ENCODE peak calls at places on chromosomes 1 and 21, in eight cellular contexts. O is fibroblast of mammary gland; Y is heart right ventricle; J is skeletal muscle cell; R is astrocyte of the cerebellum; G is left ventricle myocardium inferior; C is body of pancreas; T is CD4-positive, alpha-beta memory T cell. W is an unnamed sample.

GRCh38 chr1:180581635-180582039 is 22.9 kb downstream of the OVAAL start:
- DNase-seq in O (peak), Y (no peak), J (no peak), R (no peak), G (no peak), C (no peak), T (no peak), W (no peak)

GRCh38 chr21:36456714-36457399 is 23.1 kb downstream of the CLDN14 start:
- DNase-seq in O (peak), Y (no peak), J (no peak), R (no peak), G (no peak), C (no peak), T (no peak), W (no peak)

GRCh38 chr21:35857082-35857481 is 203.2 kb downstream of the SETD4 start:
- DNase-seq in O (no peak), Y (no peak), J (no peak), R (no peak), G (no peak), C (no peak), T (no peak), W (no peak)

GRCh38 chr21:38725196-38726157 is 80.3 kb upstream of the ETS2 start:
- DNase-seq in O (no peak), Y (no peak), J (no peak), R (no peak), G (no peak), C (no peak), T (no peak), W (no peak)

GRCh38 chr1:118101445-118101844 is 83.6 kb downstream of the SPAG17 start:
- DNase-seq in O (peak), Y (no peak), J (peak), R (no peak), G (no peak), C (no peak), T (no peak), W (no peak)

GRCh38 chr21:29114765-29115164 is 15.7 kb upstream of the MAP3K7CL start:
- DNase-seq in O (peak), Y (no peak), J (peak), R (peak), G (no peak), C (no peak), T (no peak), W (no peak)

GRCh38 chr1:91526496-91526895 is 25.8 kb downstream of the CDC7 start:
- DNase-seq in O (peak), Y (no peak), J (peak), R (no peak), G (no peak), C (no peak), T (no peak), W (peak)

GRCh38 chr1:20110679-20111078 is 8.7 kb downstream of the PLA2G2D start:
- DNase-seq in O (peak), Y (no peak), J (no peak), R (no peak), G (no peak), C (no peak), T (no peak), W (peak)

GRCh38 chr1:179883739-179884138 is 1.7 kb downstream of the TOR1AIP1 start:
- DNase-seq in O (peak), Y (no peak), J (no peak), R (no peak), G (no peak), C (no peak), T (peak), W (no peak)

GRCh38 chr1:93437976-93438605 is 9.8 kb upstream of the FNBP1L start:
- DNase-seq in O (peak), Y (no peak), J (no peak), R (peak), G (no peak), C (no peak), T (no peak), W (no peak)

GRCh38 chr1:55720243-55720642 is 505.1 kb upstream of the USP24 start:
- DNase-seq in O (peak), Y (peak), J (peak), R (no peak), G (peak), C (no peak), T (no peak), W (no peak)

GRCh38 chr1:223700942-223701637 is 11.2 kb upstream of the CAPN2 start:
- DNase-seq in O (peak), Y (no peak), J (peak), R (peak), G (no peak), C (no peak), T (no peak), W (peak)

DNA sequence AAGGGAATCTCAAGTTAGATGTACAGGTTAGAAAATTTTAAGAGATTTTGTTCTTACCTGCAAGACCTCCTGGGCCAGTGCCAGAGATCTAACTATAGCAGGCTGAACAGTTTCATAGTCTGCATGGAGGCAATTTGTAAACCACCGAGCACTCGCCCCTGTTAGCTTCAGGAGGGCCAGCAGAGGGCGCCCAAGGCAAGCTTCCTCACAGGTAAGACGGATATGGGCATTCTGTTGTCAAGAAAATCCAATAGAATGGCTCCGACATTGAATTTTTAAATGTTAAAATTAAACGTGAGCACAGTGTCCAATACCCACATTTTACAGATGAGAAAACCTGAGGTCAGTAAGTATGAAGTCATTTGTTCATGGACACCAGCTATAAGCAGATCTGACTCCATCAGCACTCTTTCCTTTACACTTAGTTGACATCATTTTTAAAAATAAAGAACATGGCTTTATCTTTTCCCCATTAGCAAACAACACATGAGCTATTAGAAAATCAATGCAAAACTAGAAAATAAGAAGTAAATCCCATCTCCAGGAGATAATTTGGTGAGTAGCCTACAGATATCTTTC is 2.2 kb downstream of the REG4 start:
- DNase-seq in O (peak), Y (peak), J (no peak), R (peak), G (peak), C (peak), T (peak), W (peak)
- H3K4me3 ChIP-seq in O (no peak), Y (no peak), J (no peak), R (no peak), G (no peak), C (no peak), T (no peak), W (no peak)

GRCh38 chr21:23740463-23740862 is 1866.8 kb downstream of the MRPL39 start:
- DNase-seq in O (no peak), Y (no peak), J (no peak), R (no peak), G (no peak), C (no peak), T (no peak), W (no peak)
- H3K4me3 ChIP-seq in O (no peak), Y (no peak), J (no peak), R (no peak), G (no peak), C (no peak), T (no peak), W (no peak)

DNA sequence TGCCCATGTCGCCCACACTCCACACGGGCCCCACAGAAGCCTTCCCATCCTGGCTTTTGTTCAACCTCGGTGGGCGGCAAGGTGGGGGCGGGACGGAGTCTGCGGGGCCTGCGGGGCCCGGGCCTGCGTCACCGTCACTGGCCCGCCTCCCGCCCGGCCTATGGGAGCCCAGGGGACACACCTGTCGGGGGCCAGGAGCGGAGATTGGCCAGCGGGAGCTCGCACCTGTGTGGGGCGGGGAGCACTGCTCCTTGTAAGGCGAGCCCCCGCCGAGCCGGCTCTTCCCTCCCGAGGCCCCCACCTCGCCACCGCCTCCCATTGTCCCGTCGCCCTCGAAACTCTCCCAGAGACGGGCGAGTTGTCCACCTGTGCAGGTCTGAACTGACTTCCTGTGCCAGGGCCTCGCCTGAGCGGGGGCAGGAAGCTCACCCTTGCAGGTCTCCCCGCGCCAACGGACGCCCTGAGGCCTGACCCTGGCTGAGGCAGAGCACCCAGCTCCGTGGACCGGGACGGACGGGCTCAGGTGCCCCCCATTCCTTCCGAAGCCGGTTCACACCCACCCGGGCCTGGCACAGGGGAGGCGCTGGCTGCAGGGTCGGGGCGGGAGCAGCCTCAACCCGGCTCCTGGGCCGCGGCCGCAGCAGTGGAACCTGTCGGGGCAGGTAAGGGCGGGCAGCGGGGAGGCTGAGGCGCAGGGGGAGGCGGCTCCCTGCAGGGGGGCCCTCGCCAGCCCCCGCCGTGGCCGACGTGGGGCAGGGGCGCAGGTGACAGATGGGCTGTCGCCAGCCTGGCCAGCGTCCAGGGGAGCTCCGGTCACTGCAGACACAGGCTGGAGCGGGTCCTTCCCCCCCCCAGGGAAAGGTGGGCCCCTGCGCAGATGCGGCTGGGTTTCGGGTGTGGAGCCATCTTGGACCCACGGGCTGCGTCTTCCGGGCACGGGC is 10.8 kb upstream of the TTLL10 start:
- DNase-seq in O (no peak), Y (no peak), J (no peak), R (no peak), G (no peak), C (peak), T (peak), W (no peak)
- H3K4me3 ChIP-seq in O (no peak), Y (no peak), J (no peak), R (no peak), G (no peak), C (peak), T (no peak), W (no peak)

GRCh38 chr1:2444138-2444591 is 31.8 kb upstream of the PEX10 start:
- DNase-seq in O (no peak), Y (no peak), J (no peak), R (no peak), G (no peak), C (no peak), T (no peak), W (no peak)
- H3K4me3 ChIP-seq in O (no peak), Y (no peak), J (peak), R (no peak), G (no peak), C (no peak), T (no peak), W (peak)

GRCh38 chr1:233614173-233614742 is 352 bp downstream of the KCNK1 start:
- DNase-seq in O (peak), Y (peak), J (peak), R (peak), G (peak), C (peak), T (no peak), W (no peak)

GRCh38 chr1:233614743-233615521 is 1.0 kb downstream of the KCNK1 start:
- DNase-seq in O (no peak), Y (no peak), J (no peak), R (no peak), G (no peak), C (peak), T (no peak), W (no peak)

GRCh38 chr1:233617025-233617424 is 3.1 kb downstream of the KCNK1 start:
- DNase-seq in O (no peak), Y (no peak), J (no peak), R (no peak), G (no peak), C (no peak), T (no peak), W (no peak)

GRCh38 chr1:233613252-233614172 is at the start of gene KCNK1:
- DNase-seq in O (peak), Y (peak), J (peak), R (peak), G (peak), C (peak), T (no peak), W (peak)

GRCh38 chr1:233615571-233615970 is 1.7 kb downstream of the KCNK1 start:
- DNase-seq in O (no peak), Y (no peak), J (no peak), R (no peak), G (no peak), C (no peak), T (no peak), W (no peak)
- H3K4me3 ChIP-seq in O (peak), Y (peak), J (peak), R (peak), G (peak), C (no peak), T (no peak), W (no peak)

DNA sequence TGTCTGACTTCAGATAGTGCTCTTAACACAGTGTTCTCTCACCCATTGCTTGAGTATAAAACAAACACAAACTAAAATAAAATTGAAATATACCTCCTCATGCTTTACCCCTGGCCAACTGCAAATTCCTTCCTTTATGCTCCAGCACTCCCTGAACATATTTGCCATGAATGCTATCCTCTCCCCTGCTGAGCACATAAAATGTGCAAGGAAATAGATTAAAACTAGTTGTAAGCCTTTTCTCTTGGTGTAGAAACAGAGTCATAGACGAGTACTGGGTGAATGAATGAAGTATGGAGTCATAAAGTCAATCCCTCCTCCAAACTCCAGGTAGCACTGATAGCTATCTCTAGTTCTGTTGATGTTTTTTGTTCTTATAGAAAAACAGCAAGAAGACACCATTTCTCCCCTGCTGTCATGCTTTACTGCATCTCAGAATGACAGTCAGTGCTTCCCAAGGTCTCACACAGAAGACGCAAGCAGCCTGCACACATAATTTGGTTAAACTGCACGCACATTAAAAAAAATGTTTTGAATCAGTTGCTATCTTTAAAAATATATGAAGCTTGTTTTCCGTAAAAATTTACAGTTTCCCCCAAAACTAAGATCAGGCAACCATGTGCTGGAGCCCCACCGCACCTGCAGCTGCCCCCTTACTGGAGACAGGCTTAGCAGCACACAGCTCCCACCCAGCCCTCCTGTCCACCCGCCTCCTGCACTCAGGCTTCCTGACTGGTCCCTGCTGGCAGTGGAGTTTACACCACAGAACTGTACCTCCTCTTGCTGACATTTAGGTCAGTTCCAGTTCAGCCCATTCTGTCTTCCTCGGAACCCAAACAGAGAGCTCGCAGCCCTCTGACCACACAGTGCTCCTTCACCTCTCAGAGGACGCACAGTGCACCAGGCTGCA is 2.3 kb downstream of the GPR161 start:
- DNase-seq in O (no peak), Y (no peak), J (no peak), R (no peak), G (no peak), C (no peak), T (no peak), W (no peak)
- H3K4me3 ChIP-seq in O (no peak), Y (no peak), J (no peak), R (peak), G (peak), C (no peak), T (no peak), W (no peak)

GRCh38 chr1:147169171-147169570 is 3.1 kb downstream of the PRKAB2 start:
- DNase-seq in O (no peak), Y (no peak), J (no peak), R (no peak), G (no peak), C (no peak), T (no peak), W (peak)

GRCh38 chr1:147168626-147169058 is 3.6 kb downstream of the PRKAB2 start:
- DNase-seq in O (peak), Y (no peak), J (no peak), R (peak), G (no peak), C (peak), T (no peak), W (no peak)

GRCh38 chr1:147171399-147172167 is 687 bp downstream of the PRKAB2 start:
- DNase-seq in O (peak), Y (no peak), J (no peak), R (no peak), G (no peak), C (peak), T (no peak), W (no peak)

GRCh38 chr1:147172168-147173016 is at the start of gene PRKAB2:
- DNase-seq in O (peak), Y (peak), J (peak), R (peak), G (peak), C (peak), T (peak), W (peak)

DNA sequence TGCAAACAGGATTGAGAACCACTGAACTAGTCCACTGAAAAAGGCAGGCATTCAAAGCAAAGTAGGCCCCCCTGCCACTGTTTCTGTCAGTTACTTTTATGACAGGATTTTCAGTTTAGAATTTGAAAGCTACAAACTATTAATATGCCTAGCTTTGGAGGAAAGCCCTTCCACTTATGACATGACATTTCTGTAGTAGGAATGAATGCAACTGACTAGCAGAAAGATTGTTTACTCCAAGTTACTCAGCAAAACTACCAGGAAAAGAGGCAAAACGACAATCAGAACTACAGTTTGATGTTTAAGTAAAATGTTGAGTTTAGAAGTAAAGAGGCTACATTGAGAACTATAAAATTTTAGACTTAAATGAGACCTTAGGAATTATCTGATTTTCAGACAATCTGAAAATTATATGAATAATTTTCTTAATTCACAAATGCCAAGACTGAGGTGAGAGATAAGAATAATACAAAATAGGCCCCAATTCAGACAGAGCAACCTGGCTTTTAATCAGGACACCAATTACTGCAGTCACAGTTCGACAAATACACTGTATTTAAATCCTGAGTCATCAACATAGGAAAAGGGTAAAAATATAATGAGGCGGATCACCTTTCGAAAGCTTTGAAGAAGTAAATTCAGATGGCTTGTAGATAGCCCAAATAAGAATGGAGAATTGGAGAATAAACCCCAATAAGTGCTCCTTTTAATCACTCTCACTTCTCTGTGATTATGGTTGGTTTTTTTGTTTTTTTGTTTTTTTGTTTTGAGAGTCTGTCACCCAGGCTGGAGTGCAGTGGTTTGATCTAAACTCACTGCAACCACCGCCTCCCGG is 2.2 kb downstream of the PRKAB2 start:
- DNase-seq in O (no peak), Y (no peak), J (no peak), R (no peak), G (no peak), C (no peak), T (no peak), W (no peak)
- H3K4me3 ChIP-seq in O (peak), Y (peak), J (peak), R (peak), G (peak), C (no peak), T (no peak), W (no peak)

DNA sequence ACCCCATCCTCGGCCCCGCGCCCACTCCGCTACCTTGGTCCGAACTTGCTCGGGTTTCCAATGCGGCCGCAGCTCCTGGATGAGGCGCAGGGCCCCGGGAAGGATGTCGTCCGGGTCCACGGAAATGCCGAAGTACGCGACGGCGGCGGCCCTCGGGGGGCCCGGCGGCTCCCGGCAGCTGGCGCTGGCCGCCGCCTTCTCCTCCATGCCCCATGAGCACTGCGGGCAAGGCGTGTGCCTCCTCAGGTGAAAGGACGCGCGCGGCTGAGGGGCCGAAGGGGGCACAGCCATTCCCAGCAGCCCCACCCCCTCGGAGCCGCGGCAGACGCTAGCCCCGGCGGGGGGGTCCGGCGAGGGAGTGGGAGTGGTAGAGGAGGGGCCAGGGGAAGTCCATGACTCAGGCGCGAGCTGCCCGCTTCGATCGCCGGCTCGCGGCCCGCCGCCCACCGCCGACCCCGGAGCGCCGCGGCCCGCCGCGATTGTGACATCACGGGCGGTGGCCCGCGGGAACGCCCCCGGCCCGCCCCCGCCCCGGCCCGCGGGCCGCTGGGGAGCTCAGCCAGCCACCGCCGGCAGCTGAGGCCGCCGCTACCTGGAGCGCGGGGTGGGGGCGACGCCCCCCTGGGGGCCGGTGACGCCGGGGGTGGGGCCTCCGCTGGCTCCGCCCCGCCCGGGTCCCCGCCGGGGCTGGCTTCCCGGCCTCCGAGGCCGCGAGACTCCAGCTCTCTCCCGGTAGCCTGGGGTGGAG is at the start of gene ETNK2:
- DNase-seq in O (peak), Y (peak), J (no peak), R (no peak), G (peak), C (peak), T (peak), W (no peak)
- H3K4me3 ChIP-seq in O (peak), Y (peak), J (peak), R (peak), G (peak), C (peak), T (no peak), W (peak)

GRCh38 chr1:8789314-8790214 is 27.9 kb downstream of the RERE start:
- DNase-seq in O (no peak), Y (no peak), J (no peak), R (no peak), G (no peak), C (no peak), T (no peak), W (no peak)
- H3K4me3 ChIP-seq in O (no peak), Y (no peak), J (no peak), R (no peak), G (no peak), C (no peak), T (no peak), W (no peak)

W was measured in retinal pigment epithelial cell.